ENCODE peak calls at places on chromosomes 2 and 18, in five cellular contexts. E, T, U, Z and G are unnamed samples.

GRCh38 chr18:66560092-66560491 is 43.8 kb downstream of the CDH19 start:
- DNase-seq in Z (peak; percentile 49), U (peak; percentile 46), E (peak; percentile 34), T (peak; percentile 52), G (no peak)

GRCh38 chr2:66171530-66171929 is 263.4 kb upstream of the MEIS1 start:
- DNase-seq in E (no peak), T (no peak), U (no peak), Z (no peak), G (no peak)

GRCh38 chr18:45664824-45665763 is 49.8 kb downstream of the SLC14A2 start:
- DNase-seq in T (peak; percentile 65), U (peak; percentile 78), Z (peak; percentile 34), E (peak; percentile 28), G (peak; percentile 80)

GRCh38 chr2:46351388-46352141 is 54.4 kb downstream of the EPAS1 start:
- DNase-seq in T (peak; percentile 95), U (no peak), Z (no peak), E (no peak), G (peak; percentile 92)

GRCh38 chr2:113060396-113060795 is 1.4 kb downstream of the IL36RN start:
- DNase-seq in E (no peak), Z (peak; percentile 30), U (no peak), T (no peak), G (no peak)

GRCh38 chr18:36355511-36355910 is 58.0 kb downstream of the FHOD3 start:
- DNase-seq in Z (no peak), U (no peak), E (no peak), T (no peak), G (no peak)

GRCh38 chr2:65300134-65300771 is 72.6 kb downstream of the ACTR2 start:
- DNase-seq in U (no peak), Z (no peak), E (no peak), T (no peak), G (peak; percentile 52)

GRCh38 chr2:28338046-28338753 is 54.5 kb upstream of the FOSL2 start:
- DNase-seq in Z (no peak), E (no peak), T (peak; percentile 81), U (peak; percentile 66), G (no peak)

GRCh38 chr2:181311841-181312240 is 145.3 kb upstream of the ITGA4 start:
- DNase-seq in U (no peak), E (no peak), T (no peak), Z (no peak), G (no peak)

GRCh38 chr2:73685770-73686438 is 43.7 kb upstream of the NAT8 start:
- DNase-seq in T (no peak), U (no peak), E (peak; percentile 71), Z (no peak), G (no peak)

GRCh38 chr2:45353879-45354278 is 257.2 kb downstream of the SRBD1 start:
- DNase-seq in E (peak; percentile 51), Z (peak; percentile 69), T (peak; percentile 97), U (no peak), G (no peak)

GRCh38 chr2:974454-974853 is 23.8 kb downstream of the SNTG2 start:
- DNase-seq in E (no peak), T (no peak), U (no peak), Z (no peak), G (peak; percentile 43)

GRCh38 chr2:240834377-240834975 is 14.5 kb upstream of the KIF1A start:
- DNase-seq in Z (no peak), E (no peak), U (no peak), T (no peak), G (no peak)

DNA sequence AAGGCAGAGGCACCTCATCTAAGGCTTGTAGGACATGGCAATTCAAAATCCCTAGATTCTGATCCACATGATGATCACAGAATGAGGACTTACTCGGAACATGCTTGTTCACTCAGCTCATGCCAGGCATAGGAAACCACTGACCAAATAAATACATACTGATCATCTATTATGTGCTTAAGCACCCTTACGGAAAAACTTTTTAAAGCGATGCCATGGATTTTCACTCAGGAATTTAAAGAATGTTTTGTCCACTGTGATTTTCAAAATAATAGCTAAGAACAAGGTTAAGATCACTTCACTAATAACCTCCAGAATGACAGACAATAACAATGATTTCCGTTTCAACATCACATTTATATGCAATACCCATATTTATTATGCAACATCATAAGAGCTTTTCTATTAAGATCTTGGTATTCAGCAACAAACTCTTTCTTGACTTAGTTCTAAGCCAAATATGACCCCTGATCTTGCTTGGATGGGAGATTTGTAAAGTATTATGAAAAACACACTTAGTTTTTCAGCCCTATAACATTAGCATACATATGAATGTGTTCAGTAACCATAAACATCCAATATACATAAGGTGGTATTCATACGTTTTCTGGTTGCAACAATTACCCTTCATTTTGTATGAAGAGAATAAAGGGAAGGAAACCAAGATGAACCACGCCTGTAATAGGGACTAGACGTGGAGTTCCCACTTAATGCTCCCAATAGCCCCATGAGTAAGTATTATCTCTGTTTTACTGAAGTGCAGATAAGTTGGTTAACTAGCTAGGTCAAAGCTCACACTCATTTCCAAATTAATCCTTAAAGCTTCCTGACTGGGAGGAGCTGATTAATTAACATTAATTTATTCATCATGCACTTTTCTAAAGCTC is 2.0 kb downstream of the CD302 start:
- DNase-seq in T (peak; percentile 47), E (no peak), U (no peak), Z (no peak), G (no peak)
- H2AFZ ChIP-seq in T (no peak overlapping the region), E (no peak overlapping the region), U (no peak overlapping the region), Z (no peak overlapping the region), G (no peak overlapping the region)

DNA sequence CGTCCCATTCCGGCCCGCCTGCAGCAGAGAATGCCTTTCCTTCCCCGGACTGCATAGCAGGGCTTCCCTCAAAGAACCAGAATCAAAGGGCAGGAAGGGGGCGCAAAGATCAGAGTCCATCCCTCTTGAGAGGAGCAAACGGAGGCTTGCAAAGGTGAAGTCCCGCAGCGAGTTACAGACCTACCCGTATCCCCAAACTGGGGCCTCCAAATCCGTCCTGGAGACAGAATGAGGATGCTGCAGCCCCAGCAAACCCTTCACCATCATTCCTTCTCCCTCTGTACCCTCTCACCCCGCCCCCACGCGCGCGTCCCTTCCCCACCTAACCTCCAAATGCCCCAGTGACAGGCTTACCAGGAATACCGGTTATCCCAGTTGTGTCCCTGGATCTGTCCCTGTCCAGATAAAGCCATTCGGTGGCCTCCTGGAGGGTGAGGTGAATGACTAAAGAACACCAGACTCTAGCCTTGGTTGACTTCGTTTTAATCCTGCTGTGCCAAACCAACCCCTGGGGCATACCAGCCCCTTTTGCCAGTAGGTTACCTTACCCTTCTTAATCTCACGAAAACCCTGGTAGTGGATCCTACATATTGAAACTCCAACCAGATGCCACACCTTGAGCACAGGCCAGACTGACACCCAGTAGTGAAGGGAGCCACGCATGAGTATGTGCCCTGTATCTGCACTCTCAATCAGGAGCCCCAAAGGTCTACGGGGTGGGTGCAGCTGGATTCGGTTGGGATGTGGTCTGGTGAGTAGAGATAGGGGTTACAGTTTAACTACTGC is 961 bp upstream of the SLC40A1 start:
- DNase-seq in T (no peak), U (peak; percentile 50), E (peak; percentile 62), Z (no peak), G (peak; percentile 79)
- H3K79me2 ChIP-seq in T (no peaks in the 10 kb centered on the region), U (no peaks in the 10 kb centered on the region), E (peaks cover 2% of the 10 kb centered on the region), Z (no peaks in the 10 kb centered on the region), G (peaks cover 51% of the 10 kb centered on the region)

DNA sequence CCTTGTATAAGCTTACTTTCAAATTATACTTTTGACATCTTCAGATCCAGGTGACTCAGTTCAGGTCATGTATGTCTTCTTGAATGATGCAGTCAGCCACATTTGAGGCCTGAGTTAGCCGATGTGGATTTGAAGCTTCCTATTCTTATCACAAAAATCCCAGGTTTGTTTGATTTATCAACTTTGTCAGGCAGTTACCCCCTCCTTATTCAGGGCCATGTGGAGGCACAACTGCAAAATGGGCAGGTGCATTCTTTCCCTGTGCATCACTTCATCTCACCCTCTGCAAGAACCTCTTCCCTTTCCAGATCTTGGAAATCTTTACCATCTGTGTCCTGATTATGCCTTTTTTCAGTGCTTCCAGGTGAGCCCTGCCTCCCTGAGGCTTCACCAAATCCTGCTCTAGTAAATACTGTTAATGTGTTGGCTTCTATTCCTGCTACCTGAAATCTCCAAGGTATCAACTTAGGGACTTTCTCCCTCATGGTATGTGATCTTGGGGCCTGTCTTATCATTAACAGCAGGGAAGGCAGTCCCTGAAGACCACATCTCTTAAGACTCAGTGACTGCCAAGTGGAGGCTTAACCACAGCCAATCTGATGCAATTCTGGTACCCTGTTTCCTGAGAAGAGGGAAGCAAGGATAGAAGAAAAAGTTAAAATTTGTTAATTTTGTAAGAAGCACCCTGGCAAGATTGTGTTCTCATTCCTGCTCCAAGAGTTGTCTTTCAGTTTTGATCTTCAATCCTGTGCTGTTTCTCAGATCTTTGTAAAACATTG is 9.4 kb upstream of the ARHGAP28 start:
- DNase-seq in E (no peak), T (no peak), U (no peak), Z (no peak), G (no peak)
- H3K9ac ChIP-seq in E (no peak overlapping the region), T (no peak overlapping the region), U (no peak overlapping the region), Z (no peak overlapping the region), G (no peak overlapping the region)

GRCh38 chr2:54966165-54966819 is 84.0 kb downstream of the RTN4 start:
- DNase-seq in T (peak; percentile 47), E (no peak), U (no peak), Z (peak; percentile 58), G (no peak)

GRCh38 chr2:54962935-54963334 is 87.3 kb downstream of the RTN4 start:
- DNase-seq in T (no peak), Z (no peak), E (no peak), U (no peak), G (no peak)

GRCh38 chr2:54962511-54962910 is 87.7 kb downstream of the RTN4 start:
- DNase-seq in Z (no peak), T (no peak), E (no peak), U (no peak), G (no peak)

GRCh38 chr2:54965425-54965824 is 84.8 kb downstream of the RTN4 start:
- DNase-seq in U (no peak), E (no peak), Z (no peak), T (no peak), G (no peak)

DNA sequence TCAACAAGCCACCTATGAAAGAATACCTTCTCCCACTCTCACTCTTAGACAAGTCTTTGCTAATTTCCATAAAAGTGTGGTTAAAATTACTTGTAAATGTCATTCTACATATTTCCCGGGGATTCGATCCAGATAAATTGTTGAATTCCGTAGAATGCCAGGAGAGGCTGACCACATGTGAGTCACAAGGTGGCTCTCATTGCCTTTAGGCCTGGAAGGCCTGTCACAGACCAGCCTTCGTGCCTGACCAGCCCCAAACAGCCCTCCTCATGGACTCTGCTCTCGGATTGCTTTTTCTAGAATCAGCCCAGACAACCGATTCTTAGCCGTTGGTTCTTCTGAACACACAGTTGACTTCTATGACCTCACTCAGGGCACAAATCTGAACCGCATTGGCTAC is 86.0 kb downstream of the RTN4 start:
- DNase-seq in U (no peak), E (no peak), T (no peak), Z (peak; percentile 32), G (no peak)
- H2AFZ ChIP-seq in U (no peak overlapping the region), E (no peak overlapping the region), T (no peak overlapping the region), Z (no peak overlapping the region), G (no peak overlapping the region)

GRCh38 chr2:9549420-9549819 is 6.2 kb downstream of the ADAM17 start:
- DNase-seq in Z (no peak), U (no peak), E (no peak), T (no peak), G (no peak)

GRCh38 chr2:9543557-9543956 is 12.1 kb downstream of the ADAM17 start:
- DNase-seq in T (no peak), Z (no peak), U (no peak), E (no peak), G (no peak)

GRCh38 chr2:9548506-9548905 is 7.1 kb downstream of the ADAM17 start:
- DNase-seq in E (no peak), T (no peak), Z (peak; percentile 32), U (no peak), G (no peak)

GRCh38 chr2:9547272-9547991 is 8.2 kb downstream of the ADAM17 start:
- DNase-seq in U (no peak), T (peak; percentile 32), Z (no peak), E (no peak), G (no peak)

GRCh38 chr2:9545502-9545901 is 10.1 kb downstream of the ADAM17 start:
- DNase-seq in E (no peak), Z (no peak), T (no peak), U (no peak), G (no peak)
- H3K79me2 ChIP-seq in E (peaks cover 65% of the 10 kb centered on the region), Z (peaks cover 95% of the 10 kb centered on the region), T (peaks cover 75% of the 10 kb centered on the region), U (peaks cover 91% of the 10 kb centered on the region), G (peaks cover 91% of the 10 kb centered on the region)